ENCODE peak calls at places on chromosomes 13 and 19, in four cellular contexts. One of them, this sample, is unnamed.

GRCh38 chr19:42148270-42148669 is 16.0 kb upstream of the POU2F2 start:
- DNase-seq in PC-3: no peak
- DNase-seq in A549: no peak
- DNase-seq in mesendoderm: no peak
- DNase-seq in this sample: no peak

GRCh38 chr13:97948041-97948440 is 5.4 kb upstream of the IPO5 start:
- DNase-seq in PC-3: peak
- DNase-seq in A549: no peak
- DNase-seq in mesendoderm: no peak
- DNase-seq in this sample: no peak

GRCh38 chr19:44943801-44944249 is 1.8 kb downstream of the APOC4 start:
- DNase-seq in PC-3: no peak
- DNase-seq in A549: no peak
- DNase-seq in mesendoderm: no peak
- DNase-seq in this sample: no peak

GRCh38 chr13:59343132-59343531 is 820.6 kb downstream of the DIAPH3 start:
- DNase-seq in PC-3: no peak
- DNase-seq in A549: no peak
- DNase-seq in mesendoderm: no peak
- DNase-seq in this sample: no peak

GRCh38 chr13:54029226-54029625 is 1000.6 kb downstream of the OLFM4 start:
- DNase-seq in PC-3: peak
- DNase-seq in A549: peak
- DNase-seq in mesendoderm: peak
- DNase-seq in this sample: no peak

GRCh38 chr19:8367327-8368001 is 3.5 kb downstream of the ANGPTL4 start:
- DNase-seq in PC-3: peak
- DNase-seq in A549: peak
- DNase-seq in mesendoderm: peak
- DNase-seq in this sample: peak

GRCh38 chr13:21668665-21669599 is 1.9 kb upstream of the FGF9 start:
- DNase-seq in PC-3: no peak
- DNase-seq in A549: no peak
- DNase-seq in mesendoderm: peak
- DNase-seq in this sample: no peak

GRCh38 chr13:72754111-72754510 is 26.4 kb downstream of the BORA start:
- DNase-seq in PC-3: no peak
- DNase-seq in A549: no peak
- DNase-seq in mesendoderm: no peak
- DNase-seq in this sample: no peak

GRCh38 chr19:40691421-40692211 is 1.2 kb upstream of the NUMBL start:
- DNase-seq in PC-3: no peak
- DNase-seq in A549: peak
- DNase-seq in mesendoderm: peak
- DNase-seq in this sample: no peak

GRCh38 chr13:21310220-21310619 is 133.8 kb downstream of the MRPL57 start:
- DNase-seq in PC-3: peak
- DNase-seq in A549: no peak
- DNase-seq in mesendoderm: no peak
- DNase-seq in this sample: no peak

GRCh38 chr13:50358715-50359367 is 343.6 kb downstream of the KCNRG start:
- DNase-seq in PC-3: no peak
- DNase-seq in A549: no peak
- DNase-seq in mesendoderm: no peak
- DNase-seq in this sample: no peak

GRCh38 chr13:50359779-50360178 is 344.5 kb downstream of the KCNRG start:
- DNase-seq in PC-3: no peak
- DNase-seq in A549: no peak
- DNase-seq in mesendoderm: no peak
- DNase-seq in this sample: no peak

GRCh38 chr13:50357136-50357535 is 341.9 kb downstream of the KCNRG start:
- DNase-seq in PC-3: no peak
- DNase-seq in A549: no peak
- DNase-seq in mesendoderm: no peak
- DNase-seq in this sample: no peak

GRCh38 chr13:50357586-50358118 is 342.4 kb downstream of the KCNRG start:
- DNase-seq in PC-3: peak
- DNase-seq in A549: no peak
- DNase-seq in mesendoderm: no peak
- DNase-seq in this sample: peak

DNA sequence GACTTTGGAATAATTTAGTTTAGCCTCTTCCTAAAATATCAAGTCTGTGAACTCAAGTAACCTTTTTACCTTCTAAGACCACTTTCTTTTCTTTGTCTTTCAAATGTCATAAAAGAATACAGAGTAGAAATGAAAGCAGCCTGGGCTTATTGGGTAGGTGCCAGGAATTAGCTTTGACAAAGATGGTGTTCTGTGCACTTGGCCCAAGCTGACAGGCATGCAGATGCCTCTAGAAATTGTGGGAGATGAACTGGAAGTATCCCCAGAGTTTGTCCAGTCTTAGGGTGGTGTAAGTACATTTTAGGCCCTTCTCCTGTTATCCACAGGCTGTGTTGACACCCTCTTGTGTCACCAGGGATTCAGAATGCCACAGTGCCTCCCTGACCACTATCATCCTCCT is 343.0 kb downstream of the KCNRG start:
- DNase-seq in PC-3: peak
- DNase-seq in A549: no peak
- DNase-seq in mesendoderm: no peak
- DNase-seq in this sample: peak
- H3K4me2 ChIP-seq in PC-3: peak
- H3K4me2 ChIP-seq in A549: no peak
- H3K4me2 ChIP-seq in mesendoderm: no peak
- H3K4me2 ChIP-seq in this sample: no peak

DNA sequence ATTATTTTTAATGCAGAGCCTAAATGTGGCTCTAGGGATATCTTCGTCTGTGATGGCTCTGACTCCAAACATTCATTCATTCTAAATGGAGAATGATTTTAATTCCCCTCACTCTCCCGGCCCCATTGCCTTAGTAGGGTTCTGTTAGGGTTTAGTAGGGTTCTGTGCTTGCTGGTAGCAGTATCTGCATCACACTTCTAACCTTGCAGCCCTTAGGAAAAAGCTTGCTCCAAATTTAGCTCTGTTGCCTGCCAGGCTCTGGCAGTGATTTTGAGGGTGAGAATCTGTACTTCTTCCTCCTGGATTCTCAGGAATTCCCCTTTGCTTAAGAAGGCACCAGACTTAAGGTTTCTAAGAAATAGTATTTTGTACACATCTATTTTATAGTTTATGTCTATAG is 14.6 kb downstream of the B3GLCT start:
- DNase-seq in PC-3: no peak
- DNase-seq in A549: no peak
- DNase-seq in mesendoderm: peak
- DNase-seq in this sample: no peak
- H3K4me2 ChIP-seq in PC-3: no peak
- H3K4me2 ChIP-seq in A549: no peak
- H3K4me2 ChIP-seq in mesendoderm: no peak
- H3K4me2 ChIP-seq in this sample: no peak

GRCh38 chr19:6501740-6502648 is at the start of gene TUBB4A:
- DNase-seq in PC-3: peak
- DNase-seq in A549: no peak
- DNase-seq in mesendoderm: no peak
- DNase-seq in this sample: no peak
- H3K4me2 ChIP-seq in PC-3: peak
- H3K4me2 ChIP-seq in A549: peak
- H3K4me2 ChIP-seq in mesendoderm: peak
- H3K4me2 ChIP-seq in this sample: no peak

GRCh38 chr13:101452519-101453485 is at the start of gene ITGBL1:
- DNase-seq in PC-3: peak
- DNase-seq in A549: no peak
- DNase-seq in mesendoderm: no peak
- DNase-seq in this sample: peak
- H3K4me2 ChIP-seq in PC-3: peak
- H3K4me2 ChIP-seq in A549: peak
- H3K4me2 ChIP-seq in mesendoderm: no peak
- H3K4me2 ChIP-seq in this sample: peak

GRCh38 chr19:58380736-58381459 is at the start of gene ZNF837:
- DNase-seq in PC-3: peak
- DNase-seq in A549: peak
- DNase-seq in mesendoderm: peak
- DNase-seq in this sample: peak

GRCh38 chr19:58380037-58380735 is 644 bp downstream of the ZNF837 start:
- DNase-seq in PC-3: no peak
- DNase-seq in A549: no peak
- DNase-seq in mesendoderm: no peak
- DNase-seq in this sample: no peak

GRCh38 chr19:58381460-58382220 is 810 bp upstream of the ZNF837 start:
- DNase-seq in PC-3: no peak
- DNase-seq in A549: no peak
- DNase-seq in mesendoderm: no peak
- DNase-seq in this sample: no peak

GRCh38 chr19:58382997-58383603 is 2.3 kb upstream of the ZNF837 start:
- DNase-seq in PC-3: no peak
- DNase-seq in A549: no peak
- DNase-seq in mesendoderm: no peak
- DNase-seq in this sample: no peak

GRCh38 chr19:58379276-58379675 is 1.6 kb downstream of the ZNF837 start:
- DNase-seq in PC-3: no peak
- DNase-seq in A549: no peak
- DNase-seq in mesendoderm: no peak
- DNase-seq in this sample: no peak
- H3K4me2 ChIP-seq in PC-3: peak
- H3K4me2 ChIP-seq in A549: peak
- H3K4me2 ChIP-seq in mesendoderm: no peak
- H3K4me2 ChIP-seq in this sample: no peak

DNA sequence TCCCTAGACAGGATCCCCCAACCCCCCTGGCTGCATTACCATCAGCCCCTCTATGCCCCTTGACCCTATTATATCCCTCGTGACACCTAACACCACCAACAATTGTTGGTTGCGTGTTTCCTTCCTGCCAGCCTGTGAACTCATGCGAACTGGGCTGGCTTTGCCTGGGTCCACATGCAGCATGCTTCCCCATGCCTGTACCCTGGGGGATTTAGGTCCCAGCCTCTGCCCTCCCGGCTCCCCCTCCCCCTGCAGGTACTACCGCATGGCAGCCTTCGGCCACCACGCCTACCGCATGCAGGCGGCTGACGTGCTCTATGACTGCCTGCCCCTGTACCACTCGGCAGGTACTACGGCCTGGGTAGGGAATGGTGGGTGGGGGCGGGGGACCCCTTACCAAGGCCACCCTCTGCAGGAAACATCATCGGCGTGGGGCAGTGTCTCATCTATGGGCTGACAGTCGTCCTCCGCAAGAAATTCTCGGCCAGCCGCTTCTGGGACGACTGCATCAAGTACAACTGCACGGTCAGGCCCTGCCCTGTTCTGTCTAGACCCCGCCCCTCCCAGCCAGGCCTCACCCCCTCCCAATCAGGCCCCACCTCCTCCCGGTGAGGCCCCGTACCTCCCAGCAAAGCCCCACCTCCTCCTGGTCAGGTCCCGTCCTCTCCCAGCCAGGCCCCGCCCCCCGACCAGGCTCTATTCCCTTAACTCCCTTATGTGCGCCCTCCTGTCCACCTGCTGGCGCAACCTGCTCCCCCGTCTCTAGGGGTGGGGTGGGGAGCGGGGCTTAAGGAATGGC is 18.5 kb downstream of the SLC27A1 start:
- DNase-seq in PC-3: peak
- DNase-seq in A549: peak
- DNase-seq in mesendoderm: peak
- DNase-seq in this sample: peak
- H3K4me2 ChIP-seq in PC-3: peak
- H3K4me2 ChIP-seq in A549: no peak
- H3K4me2 ChIP-seq in mesendoderm: peak
- H3K4me2 ChIP-seq in this sample: peak